ENCODE peak calls at places on chromosomes 5 and 9, in four cellular contexts. One of them, this sample, is unnamed.

GRCh38 chr9:71909887-71910601 is 949 bp downstream of the ABHD17B start:
- DNase-seq in right cardiac atrium: peak
- DNase-seq in esophagus muscularis mucosa: peak
- DNase-seq in heart right ventricle: peak
- DNase-seq in this sample: peak

GRCh38 chr5:132422720-132423442 is 53.4 kb downstream of the SLC22A5 start:
- DNase-seq in right cardiac atrium: peak
- DNase-seq in heart right ventricle: peak
- DNase-seq in esophagus muscularis mucosa: peak
- DNase-seq in this sample: no peak

GRCh38 chr9:125190371-125190801 is 783 bp upstream of the PPP6C start:
- DNase-seq in right cardiac atrium: no peak
- DNase-seq in esophagus muscularis mucosa: no peak
- DNase-seq in heart right ventricle: no peak
- DNase-seq in this sample: no peak

GRCh38 chr9:8907863-8908262 is 1108.3 kb upstream of the DMAC1 start:
- DNase-seq in esophagus muscularis mucosa: no peak
- DNase-seq in right cardiac atrium: no peak
- DNase-seq in heart right ventricle: no peak
- DNase-seq in this sample: no peak

GRCh38 chr5:67106626-67107342 is 89.8 kb downstream of the CD180 start:
- DNase-seq in esophagus muscularis mucosa: no peak
- DNase-seq in heart right ventricle: no peak
- DNase-seq in right cardiac atrium: no peak
- DNase-seq in this sample: no peak

GRCh38 chr5:146788918-146789317 is 89.6 kb downstream of the PPP2R2B start:
- DNase-seq in right cardiac atrium: no peak
- DNase-seq in heart right ventricle: no peak
- DNase-seq in esophagus muscularis mucosa: no peak
- DNase-seq in this sample: no peak

GRCh38 chr9:134606951-134607733 is 34.5 kb upstream of the COL5A1 start:
- DNase-seq in right cardiac atrium: peak
- DNase-seq in heart right ventricle: no peak
- DNase-seq in esophagus muscularis mucosa: no peak
- DNase-seq in this sample: no peak

GRCh38 chr5:176792584-176793342 is 17.6 kb upstream of the UNC5A start:
- DNase-seq in esophagus muscularis mucosa: no peak
- DNase-seq in heart right ventricle: no peak
- DNase-seq in right cardiac atrium: no peak
- DNase-seq in this sample: no peak

GRCh38 chr5:61004448-61004847 is 59.4 kb downstream of the NDUFAF2 start:
- DNase-seq in right cardiac atrium: no peak
- DNase-seq in esophagus muscularis mucosa: no peak
- DNase-seq in heart right ventricle: no peak
- DNase-seq in this sample: no peak

GRCh38 chr9:109022909-109023308 is 9.6 kb upstream of the CTNNAL1 start:
- DNase-seq in right cardiac atrium: no peak
- DNase-seq in esophagus muscularis mucosa: no peak
- DNase-seq in heart right ventricle: no peak
- DNase-seq in this sample: no peak

GRCh38 chr9:5510360-5510931 is at the start of gene PDCD1LG2:
- DNase-seq in heart right ventricle: no peak
- DNase-seq in esophagus muscularis mucosa: no peak
- DNase-seq in right cardiac atrium: peak
- DNase-seq in this sample: no peak

GRCh38 chr9:136482046-136482792 is 621 bp downstream of the SEC16A start:
- DNase-seq in right cardiac atrium: no peak
- DNase-seq in esophagus muscularis mucosa: no peak
- DNase-seq in heart right ventricle: no peak
- DNase-seq in this sample: no peak

GRCh38 chr5:111512026-111512405 is 319 bp downstream of the STARD4 start:
- DNase-seq in right cardiac atrium: no peak
- DNase-seq in heart right ventricle: no peak
- DNase-seq in esophagus muscularis mucosa: peak
- DNase-seq in this sample: no peak

GRCh38 chr9:7223981-7224380 is 466.2 kb downstream of the KDM4C start:
- DNase-seq in heart right ventricle: no peak
- DNase-seq in right cardiac atrium: no peak
- DNase-seq in esophagus muscularis mucosa: no peak
- DNase-seq in this sample: no peak

GRCh38 chr5:132313378-132313777 is 19.2 kb downstream of the SLC22A4 start:
- DNase-seq in heart right ventricle: no peak
- DNase-seq in esophagus muscularis mucosa: no peak
- DNase-seq in right cardiac atrium: no peak
- DNase-seq in this sample: no peak

GRCh38 chr9:97293207-97293721 is 14.2 kb upstream of the CCDC180 start:
- DNase-seq in heart right ventricle: peak
- DNase-seq in esophagus muscularis mucosa: no peak
- DNase-seq in right cardiac atrium: peak
- DNase-seq in this sample: no peak

GRCh38 chr5:4080370-4080769 is 484.7 kb downstream of the IRX1 start:
- DNase-seq in esophagus muscularis mucosa: peak
- DNase-seq in right cardiac atrium: no peak
- DNase-seq in heart right ventricle: no peak
- DNase-seq in this sample: no peak

GRCh38 chr5:4082966-4083564 is 487.4 kb downstream of the IRX1 start:
- DNase-seq in esophagus muscularis mucosa: no peak
- DNase-seq in right cardiac atrium: no peak
- DNase-seq in heart right ventricle: no peak
- DNase-seq in this sample: no peak

GRCh38 chr5:4078544-4078943 is 482.9 kb downstream of the IRX1 start:
- DNase-seq in esophagus muscularis mucosa: no peak
- DNase-seq in heart right ventricle: no peak
- DNase-seq in right cardiac atrium: no peak
- DNase-seq in this sample: no peak

GRCh38 chr5:4081466-4081865 is 485.8 kb downstream of the IRX1 start:
- DNase-seq in esophagus muscularis mucosa: peak
- DNase-seq in right cardiac atrium: no peak
- DNase-seq in heart right ventricle: no peak
- DNase-seq in this sample: no peak

DNA sequence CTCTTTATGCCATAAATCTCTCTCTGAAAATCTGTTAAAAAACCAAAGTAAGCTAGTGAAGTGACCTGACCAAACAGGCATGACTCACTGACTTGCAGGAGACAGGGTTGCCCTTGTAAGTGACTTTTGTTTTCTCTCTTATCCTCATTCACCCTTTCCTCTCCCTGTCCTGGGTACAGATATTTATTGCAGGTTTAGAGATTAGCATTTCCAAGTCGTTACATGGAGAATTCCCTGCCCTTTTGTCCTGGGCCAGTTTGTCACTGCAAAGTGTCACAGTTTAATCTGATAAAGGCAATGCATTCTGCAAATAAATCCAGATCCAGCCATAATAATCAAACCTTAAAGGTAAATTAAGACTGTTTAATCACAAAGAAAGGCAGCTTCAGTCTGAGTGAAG is 484.2 kb downstream of the IRX1 start:
- DNase-seq in heart right ventricle: no peak
- DNase-seq in esophagus muscularis mucosa: peak
- DNase-seq in right cardiac atrium: no peak
- DNase-seq in this sample: no peak
- H3K27ac ChIP-seq in heart right ventricle: no peak
- H3K27ac ChIP-seq in esophagus muscularis mucosa: no peak
- H3K27ac ChIP-seq in right cardiac atrium: no peak
- H3K27ac ChIP-seq in this sample: no peak

GRCh38 chr9:112198646-112199045 is 23.5 kb upstream of the SUSD1 start:
- DNase-seq in heart right ventricle: no peak
- DNase-seq in right cardiac atrium: no peak
- DNase-seq in esophagus muscularis mucosa: no peak
- DNase-seq in this sample: no peak

GRCh38 chr9:112207451-112207850 is 32.4 kb upstream of the SUSD1 start:
- DNase-seq in right cardiac atrium: no peak
- DNase-seq in heart right ventricle: no peak
- DNase-seq in esophagus muscularis mucosa: no peak
- DNase-seq in this sample: no peak

GRCh38 chr9:112200699-112201098 is 25.6 kb upstream of the SUSD1 start:
- DNase-seq in right cardiac atrium: no peak
- DNase-seq in esophagus muscularis mucosa: no peak
- DNase-seq in heart right ventricle: no peak
- DNase-seq in this sample: no peak

GRCh38 chr9:112203536-112203935 is 28.4 kb upstream of the SUSD1 start:
- DNase-seq in right cardiac atrium: no peak
- DNase-seq in esophagus muscularis mucosa: no peak
- DNase-seq in heart right ventricle: no peak
- DNase-seq in this sample: no peak
- H3K27ac ChIP-seq in right cardiac atrium: no peak
- H3K27ac ChIP-seq in esophagus muscularis mucosa: no peak
- H3K27ac ChIP-seq in heart right ventricle: no peak
- H3K27ac ChIP-seq in this sample: no peak

GRCh38 chr9:99120256-99120655 is 15.3 kb downstream of the TGFBR1 start:
- DNase-seq in heart right ventricle: no peak
- DNase-seq in esophagus muscularis mucosa: no peak
- DNase-seq in right cardiac atrium: no peak
- DNase-seq in this sample: no peak
- H3K27ac ChIP-seq in heart right ventricle: no peak
- H3K27ac ChIP-seq in esophagus muscularis mucosa: no peak
- H3K27ac ChIP-seq in right cardiac atrium: no peak
- H3K27ac ChIP-seq in this sample: no peak

GRCh38 chr9:133490865-133491655 is 12.2 kb upstream of the SLC2A6 start:
- DNase-seq in right cardiac atrium: peak
- DNase-seq in esophagus muscularis mucosa: no peak
- DNase-seq in heart right ventricle: no peak
- DNase-seq in this sample: no peak
- H3K27ac ChIP-seq in right cardiac atrium: no peak
- H3K27ac ChIP-seq in esophagus muscularis mucosa: no peak
- H3K27ac ChIP-seq in heart right ventricle: peak
- H3K27ac ChIP-seq in this sample: no peak

GRCh38 chr5:159764283-159764927 is 151.9 kb upstream of the ADRA1B start:
- DNase-seq in right cardiac atrium: peak
- DNase-seq in esophagus muscularis mucosa: peak
- DNase-seq in heart right ventricle: no peak
- DNase-seq in this sample: no peak
- H3K27ac ChIP-seq in right cardiac atrium: no peak
- H3K27ac ChIP-seq in esophagus muscularis mucosa: no peak
- H3K27ac ChIP-seq in heart right ventricle: peak
- H3K27ac ChIP-seq in this sample: no peak

DNA sequence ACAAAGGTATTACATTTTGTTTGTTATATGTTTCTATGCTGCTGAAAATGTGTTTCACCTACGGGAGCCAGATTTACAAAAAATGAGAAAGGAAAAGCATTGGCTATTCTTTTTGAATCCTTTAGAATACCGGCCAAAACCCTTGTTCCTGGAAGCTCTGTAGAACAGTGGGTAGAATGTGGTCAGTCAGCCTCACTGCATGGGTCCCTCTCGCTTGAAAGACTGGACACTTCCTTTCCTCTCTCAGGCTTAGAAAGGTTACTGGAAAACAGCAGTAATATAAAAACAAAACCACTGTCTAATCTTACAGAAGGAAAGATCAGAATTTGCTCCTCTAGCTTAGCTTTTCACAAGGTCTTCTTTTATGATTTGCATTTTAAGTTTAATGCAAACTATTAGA is 45.1 kb downstream of the OSTF1 start:
- DNase-seq in right cardiac atrium: no peak
- DNase-seq in heart right ventricle: no peak
- DNase-seq in esophagus muscularis mucosa: no peak
- DNase-seq in this sample: no peak
- H3K27ac ChIP-seq in right cardiac atrium: no peak
- H3K27ac ChIP-seq in heart right ventricle: no peak
- H3K27ac ChIP-seq in esophagus muscularis mucosa: no peak
- H3K27ac ChIP-seq in this sample: no peak

GRCh38 chr9:89023788-89024187 is 32.5 kb downstream of the S1PR3 start:
- DNase-seq in heart right ventricle: no peak
- DNase-seq in esophagus muscularis mucosa: peak
- DNase-seq in right cardiac atrium: no peak
- DNase-seq in this sample: no peak

GRCh38 chr9:89020754-89021153 is 29.5 kb downstream of the S1PR3 start:
- DNase-seq in right cardiac atrium: no peak
- DNase-seq in esophagus muscularis mucosa: no peak
- DNase-seq in heart right ventricle: no peak
- DNase-seq in this sample: no peak

GRCh38 chr9:89022902-89023301 is 31.6 kb downstream of the S1PR3 start:
- DNase-seq in right cardiac atrium: peak
- DNase-seq in esophagus muscularis mucosa: peak
- DNase-seq in heart right ventricle: no peak
- DNase-seq in this sample: no peak

GRCh38 chr9:89022071-89022721 is 30.9 kb downstream of the S1PR3 start:
- DNase-seq in right cardiac atrium: peak
- DNase-seq in heart right ventricle: no peak
- DNase-seq in esophagus muscularis mucosa: peak
- DNase-seq in this sample: no peak

GRCh38 chr9:89021154-89021803 is 30.0 kb downstream of the S1PR3 start:
- DNase-seq in right cardiac atrium: peak
- DNase-seq in esophagus muscularis mucosa: peak
- DNase-seq in heart right ventricle: no peak
- DNase-seq in this sample: no peak
- H3K27ac ChIP-seq in right cardiac atrium: peak
- H3K27ac ChIP-seq in esophagus muscularis mucosa: peak
- H3K27ac ChIP-seq in heart right ventricle: no peak
- H3K27ac ChIP-seq in this sample: no peak

GRCh38 chr9:113373255-113373654 is 3.5 kb downstream of the HDHD3 start:
- DNase-seq in right cardiac atrium: no peak
- DNase-seq in esophagus muscularis mucosa: no peak
- DNase-seq in heart right ventricle: no peak
- DNase-seq in this sample: no peak
- H3K27ac ChIP-seq in right cardiac atrium: no peak
- H3K27ac ChIP-seq in esophagus muscularis mucosa: no peak
- H3K27ac ChIP-seq in heart right ventricle: no peak
- H3K27ac ChIP-seq in this sample: no peak

GRCh38 chr5:139023276-139023675 is 148.1 kb upstream of the LRRTM2 start:
- DNase-seq in right cardiac atrium: no peak
- DNase-seq in esophagus muscularis mucosa: no peak
- DNase-seq in heart right ventricle: no peak
- DNase-seq in this sample: no peak
- H3K27ac ChIP-seq in right cardiac atrium: no peak
- H3K27ac ChIP-seq in esophagus muscularis mucosa: no peak
- H3K27ac ChIP-seq in heart right ventricle: no peak
- H3K27ac ChIP-seq in this sample: no peak

DNA sequence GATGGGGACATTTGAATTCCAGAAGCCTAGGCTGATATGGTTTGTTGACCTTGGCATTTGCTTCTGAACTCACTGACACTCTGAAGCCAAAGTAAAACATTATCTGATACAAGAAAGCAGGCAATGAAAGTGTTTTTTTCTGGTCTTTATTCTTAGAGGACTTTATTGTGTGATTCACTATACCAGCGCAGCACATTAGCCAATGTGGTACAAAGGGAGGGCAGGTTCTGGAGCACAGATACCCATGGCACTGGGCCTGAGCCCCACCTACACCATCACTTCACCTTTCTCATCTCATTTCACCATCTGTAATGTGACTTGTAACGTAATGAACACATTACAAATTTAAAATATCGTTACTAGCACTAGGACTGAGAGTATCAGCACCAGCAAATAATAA is 89.7 kb upstream of the ZNF366 start:
- DNase-seq in right cardiac atrium: no peak
- DNase-seq in heart right ventricle: no peak
- DNase-seq in esophagus muscularis mucosa: peak
- DNase-seq in this sample: no peak
- H3K27ac ChIP-seq in right cardiac atrium: no peak
- H3K27ac ChIP-seq in heart right ventricle: no peak
- H3K27ac ChIP-seq in esophagus muscularis mucosa: no peak
- H3K27ac ChIP-seq in this sample: no peak

This sample was measured in substantia nigra.